ENCODE peak calls at places on chromosomes 5 and 9, in six cellular contexts. A, K, W, B, G and S are unnamed samples.

GRCh38 chr5:146051678-146052077 is 53.7 kb downstream of the PLAC8L1 start:
- DNase-seq in B (no peak), W (no peak), K (no peak), G (no peak), A (no peak), S (no peak)

GRCh38 chr9:127574089-127574921 is 37.8 kb upstream of the STXBP1 start:
- DNase-seq in A (no peak), K (no peak), B (peak; percentile 70), G (peak; percentile 78), W (no peak), S (peak; percentile 84)

GRCh38 chr5:35026941-35027340 is 20.8 kb downstream of the AGXT2 start:
- DNase-seq in G (no peak), K (no peak), A (no peak), W (no peak), B (no peak), S (no peak)

GRCh38 chr5:147748590-147748989 is 33.9 kb downstream of the JAKMIP2 start:
- DNase-seq in B (no peak), K (no peak), W (no peak), G (no peak), A (no peak), S (no peak)

GRCh38 chr5:93273176-93273575 is 307.8 kb downstream of the NR2F1-AS1 start:
- DNase-seq in W (no peak), B (no peak), A (no peak), K (no peak), G (no peak), S (no peak)

GRCh38 chr9:1173211-1173610 is 123.1 kb downstream of the DMRT2 start:
- DNase-seq in K (peak; percentile 31), G (peak; percentile 49), W (no peak), A (no peak), B (no peak), S (no peak)

GRCh38 chr5:194603-195209 is 3.4 kb downstream of the LRRC14B start:
- DNase-seq in B (no peak), G (no peak), K (no peak), A (no peak), W (peak; percentile 56), S (peak; percentile 82)

GRCh38 chr5:135551593-135552447 is 16.1 kb upstream of the NEUROG1 start:
- DNase-seq in K (peak; percentile 64), A (peak; percentile 55), G (peak; percentile 67), B (peak; percentile 72), W (peak; percentile 76), S (no peak)

GRCh38 chr9:36818242-36818938 is 215.7 kb downstream of the PAX5 start:
- DNase-seq in W (peak; percentile 61), G (no peak), A (no peak), B (no peak), K (no peak), S (no peak)

GRCh38 chr9:107266624-107267369 is 16.3 kb upstream of the RAD23B start:
- DNase-seq in B (no peak), W (no peak), A (no peak), K (no peak), G (no peak), S (no peak)

GRCh38 chr9:16571127-16571848 is 299.2 kb downstream of the BNC2 start:
- DNase-seq in G (no peak), B (no peak), K (no peak), W (no peak), A (no peak), S (no peak)

GRCh38 chr5:154784856-154785255 is 29.7 kb downstream of the LARP1 start:
- DNase-seq in G (no peak), A (no peak), B (no peak), K (no peak), W (no peak), S (no peak)

GRCh38 chr5:1003296-1003937 is 5.2 kb upstream of the NKD2 start:
- DNase-seq in G (peak; percentile 20), W (peak; percentile 63), B (no peak), A (peak; percentile 12), K (no peak), S (peak; percentile 81)

GRCh38 chr5:133830281-133830680 is 138.1 kb downstream of the C5orf15 start:
- DNase-seq in A (no peak), K (no peak), G (no peak), B (no peak), W (no peak), S (no peak)

GRCh38 chr9:137569609-137570203 is 9.0 kb downstream of the DPH7 start:
- DNase-seq in B (no peak), G (no peak), K (no peak), W (no peak), A (no peak), S (no peak)

GRCh38 chr5:85140471-85140870 is 755.8 kb upstream of the EDIL3 start:
- DNase-seq in B (no peak), G (no peak), K (no peak), A (no peak), W (no peak), S (no peak)

GRCh38 chr5:149264432-149265069 is 7.1 kb upstream of the AFAP1L1 start:
- DNase-seq in A (no peak), G (peak; percentile 39), K (peak; percentile 21), W (no peak), B (peak; percentile 23), S (no peak)

GRCh38 chr5:172910828-172911627 is 48.2 kb upstream of the RPL26L1 start:
- DNase-seq in A (peak; percentile 68), K (peak; percentile 27), W (peak; percentile 95), B (peak; percentile 67), G (peak; percentile 67), S (no peak)

GRCh38 chr5:165525268-165525667 is 2019.8 kb downstream of the MAT2B start:
- DNase-seq in G (no peak), W (no peak), B (no peak), A (no peak), K (no peak), S (no peak)

GRCh38 chr5:114411380-114411931 is 49.6 kb downstream of the KCNN2 start:
- DNase-seq in A (no peak), G (no peak), B (no peak), W (no peak), K (no peak), S (no peak)

GRCh38 chr5:505946-506555 is 18.2 kb downstream of the SLC9A3 start:
- DNase-seq in W (no peak), G (peak; percentile 51), K (no peak), A (no peak), B (no peak), S (peak; percentile 73)

GRCh38 chr5:159971038-159971437 is 37.9 kb upstream of the TTC1 start:
- DNase-seq in W (no peak), A (no peak), K (no peak), G (no peak), B (no peak), S (no peak)

GRCh38 chr9:134889386-134890214 is 9.0 kb downstream of the FCN2 start:
- DNase-seq in B (no peak), A (no peak), G (no peak), K (no peak), W (no peak), S (no peak)

GRCh38 chr5:139100825-139101224 is 97.3 kb downstream of the SIL1 start:
- DNase-seq in K (no peak), A (no peak), B (no peak), G (no peak), W (no peak), S (no peak)

GRCh38 chr5:109125755-109126429 is 283.9 kb downstream of the PJA2 start:
- DNase-seq in K (no peak), G (no peak), A (no peak), W (no peak), B (no peak), S (no peak)

GRCh38 chr5:136174021-136174659 is 18.8 kb downstream of the SMIM32 start:
- DNase-seq in B (peak; percentile 55), K (peak; percentile 67), A (no peak), W (no peak), G (no peak), S (no peak)

GRCh38 chr9:133742849-133743444 is 4.8 kb upstream of the SARDH start:
- DNase-seq in K (peak; percentile 83), A (peak; percentile 65), W (peak; percentile 85), G (peak; percentile 74), B (peak; percentile 95), S (no peak)
- H3K27ac ChIP-seq in K (peak overlapping the region; percentile 17), A (no peak overlapping the region), W (no peak overlapping the region), G (no peak overlapping the region), B (no peak overlapping the region), S (peak overlapping the region; percentile 26)

DNA sequence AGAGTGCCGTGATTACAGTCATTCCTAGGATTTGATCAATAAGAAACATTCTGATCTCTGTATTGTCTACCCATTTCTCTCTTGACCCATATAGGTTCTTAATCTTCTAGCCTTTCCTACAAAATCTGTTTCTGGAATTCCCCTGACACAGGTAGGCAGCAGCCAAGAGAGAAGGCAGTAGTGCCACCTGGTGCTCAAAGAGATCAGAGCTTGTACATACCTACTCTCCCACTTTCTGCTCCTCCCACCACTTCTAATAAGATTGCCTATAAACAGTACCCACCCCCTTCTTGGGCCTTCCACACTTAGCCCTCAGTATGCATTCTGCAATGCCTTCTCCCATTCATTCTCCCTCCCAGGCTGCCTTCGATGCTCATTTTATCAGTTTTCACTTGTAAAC is 117.4 kb upstream of the RORB start:
- DNase-seq in B (peak; percentile 3), K (peak; percentile 40), G (no peak), A (no peak), W (no peak), S (no peak)
- TF ChIP-seq CTCF in B (peak; percentile 29), K (peak; percentile 72), G (no peak), A (no peak), W (no peak), S (no peak)

GRCh38 chr9:14315754-14316573 is 2.0 kb upstream of the NFIB start:
- DNase-seq in K (no peak), A (no peak), W (no peak), G (peak; percentile 22), B (peak; percentile 48), S (peak; percentile 22)
- TF ChIP-seq EP300 in K (no peak), A (peak; percentile 57), W (no peak), G (no peak), B (no peak), S (no peak)

GRCh38 chr5:17129093-17129492 is 88.3 kb upstream of the BASP1 start:
- DNase-seq in W (no peak), B (no peak), A (no peak), G (no peak), K (no peak), S (no peak)
- H3K27ac ChIP-seq in W (no peak overlapping the region), B (peak overlapping the region; percentile 65), A (peak overlapping the region; percentile 2), G (no peak overlapping the region), K (no peak overlapping the region), S (no peak overlapping the region)